ENCODE peak calls at places on chromosomes 11 and 22, in seven cellular contexts. I is sigmoid colon, O is substantia nigra, Y is tibial artery, X is nephron progenitor cell, S is C1 segment of cervical spinal cord, A is fibroblast of the conjunctiva. G is an unnamed sample.

GRCh38 chr11:18366286-18366685 is 28.1 kb upstream of the LDHA start:
- DNase-seq in I (no peak), O (no peak), Y (no peak), X (no peak), S (no peak), A (no peak), G (no peak)

GRCh38 chr22:49738566-49738965 is 89.1 kb downstream of the BRD1 start:
- DNase-seq in I (no peak), O (no peak), Y (no peak), X (no peak), S (no peak), A (no peak), G (no peak)

GRCh38 chr11:129090056-129090455 is 102.1 kb downstream of the ARHGAP32 start:
- DNase-seq in I (no peak), O (no peak), Y (no peak), X (no peak), S (no peak), A (no peak), G (no peak)

GRCh38 chr11:2175659-2176058 is 4.0 kb upstream of the TH start:
- DNase-seq in I (no peak), O (no peak), Y (no peak), X (no peak), S (no peak), A (no peak), G (no peak)

GRCh38 chr11:127106142-127106541 is 105.6 kb upstream of the KIRREL3 start:
- DNase-seq in I (no peak), O (no peak), Y (no peak), X (peak), S (no peak), A (no peak), G (peak)

GRCh38 chr22:49931863-49932262 is 13.4 kb downstream of the CRELD2 start:
- DNase-seq in I (no peak), O (no peak), Y (no peak), X (no peak), S (no peak), A (no peak), G (no peak)

GRCh38 chr11:17354070-17354924 is 2.7 kb downstream of the NCR3LG1 start:
- DNase-seq in I (peak), O (peak), Y (peak), X (peak), S (no peak), A (peak), G (peak)

GRCh38 chr11:100578966-100579365 is 108.1 kb upstream of the ARHGAP42 start:
- DNase-seq in I (no peak), O (no peak), Y (no peak), X (no peak), S (no peak), A (no peak), G (no peak)

GRCh38 chr11:129694538-129694937 is 121.1 kb upstream of the TMEM45B start:
- DNase-seq in I (no peak), O (no peak), Y (no peak), X (no peak), S (no peak), A (no peak), G (no peak)

GRCh38 chr11:128582496-128583366 is 4.6 kb downstream of the ETS1 start:
- DNase-seq in I (peak), O (no peak), Y (no peak), X (peak), S (no peak), A (peak), G (peak)

GRCh38 chr22:45587638-45588481 is 83.8 kb upstream of the ATXN10 start:
- DNase-seq in I (no peak), O (no peak), Y (no peak), X (no peak), S (no peak), A (no peak), G (no peak)

GRCh38 chr11:96156379-96156722 is 186.6 kb downstream of the MAML2 start:
- DNase-seq in I (peak), O (no peak), Y (peak), X (no peak), S (no peak), A (no peak), G (no peak)

GRCh38 chr11:7858001-7858400 is 61.3 kb upstream of the OR5P2 start:
- DNase-seq in I (no peak), O (no peak), Y (no peak), X (no peak), S (no peak), A (no peak), G (no peak)

GRCh38 chr11:850777-851762 is 8.4 kb downstream of the TSPAN4 start:
- DNase-seq in I (no peak), O (no peak), Y (no peak), X (peak), S (no peak), A (no peak), G (peak)

GRCh38 chr11:117479372-117479771 is 151.7 kb downstream of the CEP164 start:
- DNase-seq in I (no peak), O (no peak), Y (no peak), X (no peak), S (no peak), A (no peak), G (peak)

GRCh38 chr11:117529767-117530166 is 202.1 kb downstream of the CEP164 start:
- DNase-seq in I (no peak), O (no peak), Y (no peak), X (no peak), S (no peak), A (no peak), G (no peak)

GRCh38 chr11:45924036-45924915 is 1.8 kb downstream of the LARGE2 start:
- DNase-seq in I (peak), O (no peak), Y (no peak), X (no peak), S (no peak), A (no peak), G (no peak)

GRCh38 chr11:7576671-7577225 is 62.9 kb downstream of the PPFIBP2 start:
- DNase-seq in I (peak), O (no peak), Y (peak), X (no peak), S (no peak), A (peak), G (no peak)

G was measured in iPS-NIHi11.